ENCODE peak calls at places on chromosome 9, in six cellular contexts. X is A549, D is bronchial epithelial cell, P is nephron progenitor cell, M is prostate gland, T is upper lobe of left lung. Y is an unnamed sample.

GRCh38 chr9:123364241-123364824 is 8.3 kb downstream of the CRB2 start:
- DNase-seq in X (no peak), D (no peak), P (no peak), M (no peak), T (no peak), Y (no peak)

GRCh38 chr9:70534058-70534457 is 119.6 kb upstream of the KLF9 start:
- DNase-seq in X (no peak), D (peak; percentile 6), P (no peak), M (no peak), T (no peak), Y (no peak)

GRCh38 chr9:132757031-132757430 is 86.8 kb downstream of the GTF3C4 start:
- DNase-seq in X (no peak), D (no peak), P (no peak), M (no peak), T (no peak), Y (no peak)

GRCh38 chr9:137265496-137266161 is 10.5 kb downstream of the NELFB start:
- DNase-seq in X (no peak), D (no peak), P (no peak), M (no peak), T (no peak), Y (no peak)

GRCh38 chr9:99040911-99041582 is 63.9 kb upstream of the TGFBR1 start:
- DNase-seq in X (no peak), D (no peak), P (no peak), M (no peak), T (no peak), Y (no peak)

GRCh38 chr9:93684806-93685553 is 108.6 kb downstream of the PHF2 start:
- DNase-seq in X (no peak), D (peak; percentile 39), P (no peak), M (no peak), T (no peak), Y (peak; percentile 9)

GRCh38 chr9:117046666-117047327 is 359.7 kb downstream of the TRIM32 start:
- DNase-seq in X (no peak), D (peak; percentile 10), P (no peak), M (no peak), T (no peak), Y (no peak)

GRCh38 chr9:119639287-119639955 is 270.2 kb upstream of the BRINP1 start:
- DNase-seq in X (no peak), D (peak; percentile 3), P (peak; percentile 17), M (no peak), T (no peak), Y (no peak)

GRCh38 chr9:134062461-134063087 is 5.3 kb downstream of the BRD3 start:
- DNase-seq in X (no peak), D (no peak), P (no peak), M (no peak), T (peak; percentile 59), Y (no peak)

GRCh38 chr9:33439731-33440130 is 7.7 kb downstream of the AQP3 start:
- DNase-seq in X (no peak), D (no peak), P (no peak), M (no peak), T (no peak), Y (no peak)
- TF ChIP-seq CTCF in X (no peak), D (no peak), P (no peak), M (no peak), T (no peak), Y (no peak)

GRCh38 chr9:35731415-35732184 is 395 bp downstream of the TLN1 start:
- DNase-seq in X (peak; percentile 58), D (peak; percentile 29), P (no peak), M (no peak), T (no peak), Y (no peak)

GRCh38 chr9:35733109-35733541 is 659 bp downstream of the CREB3 start:
- DNase-seq in X (peak; percentile 79), D (peak; percentile 90), P (peak; percentile 45), M (peak; percentile 15), T (no peak), Y (no peak)

GRCh38 chr9:35734096-35734495 is 1.6 kb downstream of the CREB3 start:
- DNase-seq in X (no peak), D (no peak), P (no peak), M (no peak), T (no peak), Y (no peak)

GRCh38 chr9:35730486-35730854 is 1.5 kb downstream of the TLN1 start:
- DNase-seq in X (no peak), D (no peak), P (no peak), M (no peak), T (no peak), Y (no peak)

GRCh38 chr9:35732185-35733108 is at the start of the genes CREB3 and TLN1:
- DNase-seq in X (peak; percentile 98), D (peak; percentile 96), P (peak; percentile 92), M (peak; percentile 98), T (peak; percentile 98), Y (peak; percentile 93)
- TF ChIP-seq CTCF in X (peak; percentile 40), D (peak; percentile 3), P (no peak), M (peak; percentile 26), T (peak; percentile 7), Y (no peak)

GRCh38 chr9:86099695-86100364 is 472 bp upstream of the GOLM1 start:
- DNase-seq in X (peak; percentile 77), D (peak; percentile 35), P (peak; percentile 20), M (peak; percentile 48), T (no peak), Y (no peak)
- TF ChIP-seq CTCF in X (no peak), D (no peak), P (no peak), M (no peak), T (no peak), Y (peak; percentile 7)

GRCh38 chr9:135439916-135440315 is 39.7 kb upstream of the PPP1R26 start:
- DNase-seq in X (no peak), D (no peak), P (no peak), M (no peak), T (no peak), Y (no peak)

GRCh38 chr9:135440620-135441019 is 39.0 kb upstream of the PPP1R26 start:
- DNase-seq in X (peak; percentile 41), D (peak; percentile 66), P (no peak), M (no peak), T (no peak), Y (no peak)

GRCh38 chr9:135447126-135447525 is 32.5 kb upstream of the PPP1R26 start:
- DNase-seq in X (no peak), D (no peak), P (no peak), M (no peak), T (no peak), Y (no peak)

GRCh38 chr9:135448570-135449180 is 30.9 kb upstream of the PPP1R26 start:
- DNase-seq in X (no peak), D (peak; percentile 3), P (no peak), M (no peak), T (no peak), Y (no peak)

GRCh38 chr9:135443811-135444470 is 35.6 kb upstream of the PPP1R26 start:
- DNase-seq in X (no peak), D (no peak), P (peak; percentile 30), M (no peak), T (no peak), Y (no peak)
- TF ChIP-seq CTCF in X (no peak), D (no peak), P (no peak), M (no peak), T (no peak), Y (no peak)